ENCODE peak calls at places on chromosomes 3 and 15, in four cellular contexts. V is colonic mucosa, G is foreskin fibroblast, O is HFF-Myc. T is an unnamed sample.

GRCh38 chr3:179991104-179991503 is 45.6 kb downstream of the PEX5L start:
- DNase-seq in V (no peak), G (no peak), O (no peak), T (no peak)

GRCh38 chr15:67840747-67841634 is 1.1 kb upstream of the RNU6-1 start:
- DNase-seq in O (no peak), V (peak), G (no peak), T (no peak)

GRCh38 chr3:5304789-5305680 is 117.5 kb downstream of the EDEM1 start:
- DNase-seq in O (peak), V (peak), G (no peak), T (no peak)

GRCh38 chr15:60729850-60730458 is 251.0 kb upstream of the ICE2 start:
- DNase-seq in V (no peak), O (no peak), G (no peak), T (no peak)

GRCh38 chr15:80157215-80157614 is 4.4 kb downstream of the FAH start:
- DNase-seq in O (no peak), G (no peak), V (no peak), T (no peak)

GRCh38 chr15:26352909-26353308 is 420.0 kb downstream of the GABRB3 start:
- DNase-seq in V (no peak), G (no peak), O (no peak), T (no peak)

GRCh38 chr3:144054766-144055165 is 83.1 kb downstream of the DIPK2A start:
- DNase-seq in G (peak), O (no peak), V (no peak), T (no peak)

GRCh38 chr15:90059208-90059985 is 42.9 kb downstream of the IDH2 start:
- DNase-seq in O (no peak), V (peak), G (no peak), T (no peak)

GRCh38 chr15:25863067-25863967 is at the start of gene ATP10A:
- DNase-seq in O (no peak), G (peak), V (no peak), T (no peak)

DNA sequence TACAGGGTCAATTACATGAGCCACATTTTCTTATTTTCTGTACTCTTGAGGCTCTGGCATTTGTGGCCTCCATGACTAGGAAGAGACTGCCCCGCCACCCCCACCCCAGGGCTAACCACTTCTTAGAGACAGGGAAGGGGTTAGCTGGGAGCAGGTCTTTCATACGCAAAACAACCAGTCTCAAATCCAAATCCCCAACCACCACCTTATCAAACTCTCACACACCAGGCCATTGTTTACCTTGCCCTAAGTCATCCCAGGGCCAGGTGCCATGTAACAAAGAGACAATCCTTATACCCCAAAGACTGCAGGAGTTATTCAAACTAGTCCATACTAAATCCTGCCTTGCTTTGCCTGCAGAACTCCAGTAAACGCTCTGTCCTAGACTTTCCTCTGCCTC is 77.8 kb downstream of the B3GNT5 start:
- DNase-seq in G (no peak), O (no peak), V (no peak), T (no peak)
- H3K4me3 ChIP-seq in G (no peak), O (no peak), V (no peak), T (no peak)

DNA sequence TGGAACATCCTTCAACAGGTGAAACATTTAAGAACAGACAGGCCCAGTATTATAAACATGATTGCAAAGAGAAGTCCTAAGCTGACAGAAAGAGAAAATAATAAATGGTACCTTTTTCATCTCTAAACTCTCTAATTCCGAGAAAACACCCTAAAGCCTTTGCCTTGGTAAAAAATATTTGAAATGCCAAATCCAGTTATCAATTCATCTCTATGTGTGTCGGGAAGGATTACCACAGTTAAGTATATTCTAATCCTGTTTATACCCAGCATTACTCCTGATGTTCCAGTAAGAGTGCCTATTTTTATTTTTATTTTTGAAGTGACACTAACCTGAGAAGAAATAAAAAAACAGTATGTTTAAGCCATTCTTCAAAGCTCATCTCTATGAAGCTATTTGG is 219.3 kb upstream of the NANOGP8 start:
- DNase-seq in G (no peak), V (no peak), O (no peak), T (no peak)
- TF ChIP-seq CTCF in G (no peak), V (no peak), O (no peak), T (no peak)

GRCh38 chr3:135258916-135259315 is 463.9 kb downstream of the EPHB1 start:
- DNase-seq in G (no peak), V (no peak), O (no peak), T (no peak)

GRCh38 chr3:135261916-135262315 is 466.9 kb downstream of the EPHB1 start:
- DNase-seq in O (no peak), G (no peak), V (no peak), T (no peak)

GRCh38 chr3:135262441-135262840 is 467.4 kb downstream of the EPHB1 start:
- DNase-seq in O (no peak), V (no peak), G (no peak), T (no peak)

GRCh38 chr3:135261214-135261775 is 466.2 kb downstream of the EPHB1 start:
- DNase-seq in O (no peak), V (no peak), G (no peak), T (no peak)

GRCh38 chr3:135260025-135260424 is 465.0 kb downstream of the EPHB1 start:
- DNase-seq in V (no peak), G (no peak), O (no peak), T (no peak)
- H3K4me3 ChIP-seq in V (no peak), G (no peak), O (no peak), T (no peak)

DNA sequence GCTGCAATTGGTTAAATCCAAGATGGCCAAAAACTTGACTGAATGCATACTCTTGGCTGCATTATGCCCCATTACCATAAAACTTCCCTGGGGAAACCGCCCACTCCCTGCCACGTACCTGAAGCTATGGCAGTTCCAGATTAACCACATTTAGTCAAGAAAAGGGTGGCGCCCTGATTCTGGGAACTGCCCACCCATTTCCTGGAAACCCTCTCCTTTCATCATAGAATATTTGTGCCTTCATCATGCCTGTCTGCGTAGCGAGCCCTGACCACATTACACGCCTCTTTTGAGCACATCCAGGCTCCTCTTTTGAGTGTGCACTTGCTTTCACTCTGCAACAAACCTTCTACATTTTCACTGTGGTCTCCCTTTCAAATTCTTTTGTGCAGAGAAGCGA is 5.2 kb downstream of the LINS1 start:
- DNase-seq in O (no peak), V (peak), G (no peak), T (no peak)
- TF ChIP-seq CTCF in O (no peak), V (no peak), G (no peak), T (no peak)

DNA sequence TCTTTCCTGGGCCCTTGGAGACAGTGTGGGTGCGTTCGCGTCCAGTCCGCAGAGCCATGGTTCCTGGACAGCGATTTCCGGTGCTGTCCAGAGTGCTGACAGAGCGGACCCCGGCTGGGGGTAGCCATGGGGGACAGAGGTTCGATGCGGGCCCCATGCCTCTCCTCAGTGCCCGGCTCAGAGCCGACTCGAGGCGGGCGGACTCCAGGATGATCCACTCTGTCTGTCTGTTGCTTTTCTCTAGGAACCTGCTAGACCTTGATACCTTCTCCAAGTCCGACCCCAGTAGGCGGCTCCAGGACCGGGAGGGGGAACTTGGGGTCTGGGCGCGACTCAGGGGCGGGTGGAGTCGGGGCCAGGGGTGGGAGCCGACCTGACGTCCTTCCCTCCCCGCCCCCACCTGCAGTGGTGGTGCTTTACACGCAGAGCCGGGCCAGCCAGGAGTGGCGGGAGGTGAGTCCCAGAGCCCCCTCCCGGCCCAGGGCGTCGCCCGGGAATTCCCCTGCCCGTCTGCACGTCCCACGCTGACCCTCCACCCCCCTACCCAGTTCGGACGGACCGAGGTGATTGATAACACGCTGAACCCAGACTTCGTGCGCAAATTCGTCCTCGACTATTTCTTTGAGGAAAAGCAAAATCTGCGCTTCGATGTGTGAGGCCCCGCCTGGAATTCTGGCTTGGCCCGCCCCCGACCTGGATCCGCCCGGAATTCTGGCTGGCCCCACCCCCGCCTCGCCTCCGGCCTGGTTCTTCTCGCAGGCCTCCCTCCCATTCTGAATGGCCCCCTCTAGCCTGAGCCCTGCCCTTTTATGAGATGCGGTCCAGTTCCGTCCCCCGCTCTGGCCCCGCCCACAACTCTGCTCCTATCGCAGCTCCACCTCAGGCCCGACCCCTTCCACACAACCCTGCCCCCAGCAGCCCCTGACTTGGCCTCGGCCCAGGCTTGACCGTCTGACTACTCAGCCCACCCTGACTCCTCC is 1.0 kb downstream of the CPNE9 start:
- DNase-seq in G (peak), V (peak), O (no peak), T (no peak)
- H3K4me3 ChIP-seq in G (peak), V (peak), O (peak), T (peak)

GRCh38 chr15:42056934-42057743 is 36.3 kb upstream of the PLA2G4E start:
- DNase-seq in G (peak), O (no peak), V (peak), T (no peak)
- TF ChIP-seq CTCF in G (peak), O (peak), V (peak), T (peak)

GRCh38 chr15:81301385-81301784 is 22.6 kb downstream of the STARD5 start:
- DNase-seq in V (no peak), G (no peak), O (no peak), T (no peak)
- H3K4me3 ChIP-seq in V (peak), G (no peak), O (no peak), T (no peak)

DNA sequence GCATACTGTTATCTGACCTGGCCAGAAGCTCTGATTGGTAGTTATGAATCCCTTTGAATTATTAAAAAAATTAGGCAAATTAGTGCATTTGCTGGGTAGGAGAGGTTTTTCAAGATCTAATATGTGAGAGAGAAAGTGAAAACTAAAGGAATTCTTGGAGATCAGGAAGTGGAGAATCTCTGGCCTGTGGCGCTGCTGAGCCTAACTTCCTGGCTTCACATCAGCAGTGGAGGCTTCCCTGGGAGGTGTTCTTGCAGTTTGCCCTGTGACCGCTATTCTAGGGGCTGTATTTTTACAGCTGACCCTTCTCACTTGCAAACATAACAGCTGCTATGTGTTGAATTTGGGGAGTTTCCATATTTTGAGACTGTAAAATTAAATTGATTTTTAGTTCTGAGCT is 166.4 kb downstream of the ATG7 start:
- DNase-seq in G (no peak), O (no peak), V (no peak), T (no peak)
- TF ChIP-seq CTCF in G (no peak), O (no peak), V (no peak), T (no peak)

DNA sequence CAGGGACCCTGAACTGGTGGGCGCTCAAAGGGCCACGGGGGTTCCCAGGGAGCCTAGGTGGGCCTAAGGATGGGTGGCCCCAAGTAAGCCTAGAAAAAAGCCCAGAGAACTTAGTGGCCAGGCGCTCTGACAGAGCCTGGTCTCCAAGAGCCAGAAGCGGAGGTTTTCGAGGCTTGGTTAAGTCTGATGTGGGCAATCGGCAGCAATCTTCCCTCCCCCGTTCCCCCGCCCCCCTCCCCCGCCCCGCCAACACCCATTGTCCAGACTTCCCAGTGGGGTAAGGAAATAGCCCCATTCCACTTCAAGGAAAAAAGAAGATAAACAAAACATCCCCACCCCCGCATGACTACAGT is 6.7 kb downstream of the EOMES start:
- DNase-seq in V (no peak), G (no peak), O (no peak), T (no peak)
- H3K4me3 ChIP-seq in V (no peak), G (no peak), O (no peak), T (no peak)